ENCODE peak calls at places on chromosomes 11 and 22, in six cellular contexts. B, I, N, K, D and M are unnamed samples.
A peak's percentile ranks its signal among the peaks of the same experiment; 100 is the strongest.

GRCh38 chr22:46663436-46664100 is 43.4 kb downstream of the GRAMD4 start:
- DNase-seq in I (no peak), N (no peak), K (no peak), D (no peak), B (no peak), M (no peak)

GRCh38 chr11:35747638-35748037 is 85.1 kb downstream of the TRIM44 start:
- DNase-seq in N (no peak), D (no peak), K (no peak), I (no peak), B (no peak), M (no peak)

GRCh38 chr22:33438273-33438672 is 380.1 kb upstream of the SYN3 start:
- DNase-seq in K (no peak), D (no peak), I (peak; percentile 77), B (no peak), N (peak; percentile 9), M (no peak)

GRCh38 chr11:119476038-119476437 is 53.1 kb upstream of the THY1 start:
- DNase-seq in B (no peak), I (no peak), D (no peak), K (no peak), N (no peak), M (no peak)

GRCh38 chr11:43397251-43397650 is 38.5 kb downstream of the TTC17 start:
- DNase-seq in N (no peak), I (no peak), D (no peak), K (no peak), B (no peak), M (no peak)

GRCh38 chr11:14422052-14422813 is 63.2 kb upstream of the RRAS2 start:
- DNase-seq in D (no peak), N (no peak), I (peak; percentile 97), K (peak; percentile 94), B (peak; percentile 33), M (no peak)

GRCh38 chr11:63567044-63567840 is 4.1 kb upstream of the PLAAT2 start:
- DNase-seq in K (no peak), I (peak; percentile 86), B (no peak), D (peak; percentile 73), N (peak; percentile 55), M (peak; percentile 56)

GRCh38 chr11:119712006-119712405 is 17.0 kb downstream of the NECTIN1 start:
- DNase-seq in I (no peak), K (no peak), N (no peak), D (no peak), B (no peak), M (no peak)

GRCh38 chr11:82523141-82523540 is 210.5 kb downstream of the FAM181B start:
- DNase-seq in B (no peak), K (no peak), D (no peak), N (no peak), I (no peak), M (no peak)

GRCh38 chr11:65414776-65415498 is 7.7 kb upstream of the NEAT1 start:
- DNase-seq in I (peak; percentile 4), D (no peak), N (no peak), K (peak; percentile 51), B (peak; percentile 12), M (no peak)

GRCh38 chr22:42116848-42117424 is 13.7 kb downstream of the CYP2D6 start:
- DNase-seq in I (no peak), K (no peak), D (no peak), B (no peak), N (peak; percentile 36), M (no peak)

GRCh38 chr11:117918366-117919255 is 10.6 kb downstream of the TMPRSS13 start:
- DNase-seq in I (no peak), K (no peak), B (no peak), N (no peak), D (no peak), M (no peak)

GRCh38 chr11:1006762-1007161 is 29.8 kb downstream of the MUC6 start:
- DNase-seq in N (no peak), D (no peak), B (no peak), I (no peak), K (no peak), M (no peak)

GRCh38 chr11:73360743-73361369 is 15.3 kb upstream of the RELT start:
- DNase-seq in K (no peak), B (no peak), I (no peak), N (no peak), D (no peak), M (no peak)

GRCh38 chr11:56700242-56700918 is 1.5 kb downstream of the OR9G1 start:
- DNase-seq in D (no peak), N (no peak), K (no peak), I (no peak), B (no peak), M (no peak)

GRCh38 chr11:33692013-33692504 is 8.6 kb downstream of the C11orf91 start:
- DNase-seq in B (peak; percentile 63), I (peak; percentile 95), D (no peak), K (peak; percentile 85), N (no peak), M (no peak)

GRCh38 chr11:56714206-56714605 is 15.3 kb downstream of the OR9G1 start:
- DNase-seq in D (no peak), K (no peak), B (no peak), I (no peak), N (no peak), M (no peak)

GRCh38 chr22:26357813-26358212 is 71.2 kb upstream of the ASPHD2 start:
- DNase-seq in N (no peak), B (no peak), D (no peak), K (no peak), I (no peak), M (no peak)
- H3K9me3 ChIP-seq in N (no peaks in the 10 kb centered on the region), B (no peaks in the 10 kb centered on the region), D (no peaks in the 10 kb centered on the region), K (no peaks in the 10 kb centered on the region), I (peaks cover 6% of the 10 kb centered on the region), M (no peaks in the 10 kb centered on the region)

GRCh38 chr11:114607753-114608459 is 12.3 kb upstream of the NXPE4 start:
- DNase-seq in D (no peak), B (no peak), I (no peak), N (no peak), K (no peak), M (no peak)

GRCh38 chr11:114610984-114611944 is 15.7 kb upstream of the NXPE4 start:
- DNase-seq in B (no peak), D (no peak), K (no peak), I (peak; percentile 39), N (no peak), M (no peak)

GRCh38 chr11:114610550-114610949 is 15.0 kb upstream of the NXPE4 start:
- DNase-seq in I (no peak), K (no peak), D (no peak), B (no peak), N (no peak), M (no peak)

GRCh38 chr11:114606003-114606801 is 10.6 kb upstream of the NXPE4 start:
- DNase-seq in D (no peak), B (no peak), K (no peak), N (no peak), I (peak; percentile 15), M (no peak)

GRCh38 chr11:114609429-114609828 is 13.8 kb upstream of the NXPE4 start:
- DNase-seq in B (no peak), N (no peak), I (no peak), D (no peak), K (no peak), M (no peak)
- H3K9me3 ChIP-seq in B (no peaks in the 10 kb centered on the region), N (no peaks in the 10 kb centered on the region), I (no peaks in the 10 kb centered on the region), D (no peaks in the 10 kb centered on the region), K (no peaks in the 10 kb centered on the region), M (peaks cover 3% of the 10 kb centered on the region)

GRCh38 chr11:102437026-102437425 is 15.5 kb downstream of the TMEM123 start:
- DNase-seq in K (no peak), B (no peak), D (no peak), N (no peak), I (no peak), M (no peak)

GRCh38 chr11:102438311-102439062 is 14.1 kb downstream of the TMEM123 start:
- DNase-seq in K (peak; percentile 62), N (no peak), B (no peak), D (no peak), I (no peak), M (no peak)

GRCh38 chr11:102437727-102438126 is 14.8 kb downstream of the TMEM123 start:
- DNase-seq in D (no peak), I (no peak), N (no peak), K (no peak), B (no peak), M (no peak)

GRCh38 chr11:102436546-102436945 is 16.0 kb downstream of the TMEM123 start:
- DNase-seq in I (peak; percentile 89), B (no peak), D (no peak), N (no peak), K (no peak), M (no peak)

GRCh38 chr11:102435688-102436087 is 16.9 kb downstream of the TMEM123 start:
- DNase-seq in I (no peak), B (no peak), N (no peak), D (no peak), K (no peak), M (no peak)
- H3K9me3 ChIP-seq in I (no peaks in the 10 kb centered on the region), B (no peaks in the 10 kb centered on the region), N (peaks cover 2% of the 10 kb centered on the region), D (no peaks in the 10 kb centered on the region), K (no peaks in the 10 kb centered on the region), M (no peaks in the 10 kb centered on the region)

GRCh38 chr22:49028111-49028510 is 799.6 kb downstream of the BRD1 start:
- DNase-seq in K (peak; percentile 31), I (no peak), N (no peak), B (no peak), D (no peak), M (no peak)
- H3K9me3 ChIP-seq in K (no peaks in the 10 kb centered on the region), I (no peaks in the 10 kb centered on the region), N (no peaks in the 10 kb centered on the region), B (no peaks in the 10 kb centered on the region), D (no peaks in the 10 kb centered on the region), M (no peaks in the 10 kb centered on the region)

GRCh38 chr22:48857202-48857805 is 970.4 kb downstream of the BRD1 start:
- DNase-seq in K (no peak), D (no peak), B (no peak), I (no peak), N (no peak), M (no peak)
- H3K9me3 ChIP-seq in K (no peaks in the 10 kb centered on the region), D (no peaks in the 10 kb centered on the region), B (no peaks in the 10 kb centered on the region), I (no peaks in the 10 kb centered on the region), N (no peaks in the 10 kb centered on the region), M (no peaks in the 10 kb centered on the region)

GRCh38 chr11:98183034-98183433 is 837.7 kb upstream of the CNTN5 start:
- DNase-seq in N (no peak), D (no peak), I (no peak), K (no peak), B (no peak), M (no peak)
- H3K9me3 ChIP-seq in N (no peaks in the 10 kb centered on the region), D (no peaks in the 10 kb centered on the region), I (peaks cover 4% of the 10 kb centered on the region), K (peaks cover 1% of the 10 kb centered on the region), B (no peaks in the 10 kb centered on the region), M (no peaks in the 10 kb centered on the region)